ENCODE peak calls at places on chromosome 7, in seven cellular contexts. H is tibial artery, K is fibroblast of lung, S is AG04450, C is kidney, U is adrenal gland, L is ovary. A is an unnamed sample.

GRCh38 chr7:142611566-142612250 is 137.6 kb upstream of the PRSS1 start:
- DNase-seq in K (no peak), L (no peak), S (no peak), U (no peak), C (no peak), H (no peak), A (no peak)

GRCh38 chr7:137325927-137326326 is 17.6 kb downstream of the PTN start:
- DNase-seq in C (no peak), L (no peak), K (no peak), S (no peak), H (no peak), U (no peak), A (no peak)

GRCh38 chr7:129439963-129440625 is 5.9 kb downstream of the STRIP2 start:
- DNase-seq in K (no peak), L (no peak), S (no peak), H (no peak), C (no peak), U (no peak), A (no peak)

GRCh38 chr7:45696476-45696875 is 122.3 kb downstream of the ADCY1 start:
- DNase-seq in S (no peak), U (peak; percentile 18), H (no peak), L (no peak), K (no peak), C (no peak), A (peak; percentile 19)

GRCh38 chr7:69937097-69937496 is 338.8 kb downstream of the AUTS2 start:
- DNase-seq in S (no peak), C (no peak), H (no peak), L (no peak), U (no peak), K (no peak), A (no peak)

GRCh38 chr7:63047546-63047945 is 951.1 kb upstream of the ZNF722 start:
- DNase-seq in C (no peak), S (no peak), H (no peak), K (no peak), U (no peak), L (no peak), A (no peak)

GRCh38 chr7:135758531-135758932 is 9.9 kb upstream of the FAM180A start:
- DNase-seq in U (peak; percentile 64), C (peak; percentile 77), H (no peak), K (peak; percentile 39), S (no peak), L (no peak), A (no peak)

GRCh38 chr7:151404216-151405011 is 5.4 kb downstream of the WDR86 start:
- DNase-seq in U (peak; percentile 65), L (no peak), H (no peak), K (peak; percentile 84), C (peak; percentile 90), S (no peak), A (peak; percentile 82)

GRCh38 chr7:42186181-42186580 is 50.8 kb downstream of the GLI3 start:
- DNase-seq in H (no peak), S (no peak), L (no peak), K (no peak), U (no peak), C (no peak), A (no peak)

GRCh38 chr7:112933598-112933997 is 143.4 kb upstream of the TMEM168 start:
- DNase-seq in L (no peak), U (no peak), C (no peak), S (no peak), K (no peak), H (no peak), A (no peak)

GRCh38 chr7:115476666-115477065 is 553.9 kb downstream of the TFEC start:
- DNase-seq in H (no peak), S (no peak), U (no peak), L (no peak), C (peak; percentile 33), K (no peak), A (no peak)

GRCh38 chr7:117982071-117983055 is 109.1 kb upstream of the CTTNBP2 start:
- DNase-seq in H (no peak), S (no peak), C (peak; percentile 45), L (no peak), K (no peak), U (no peak), A (no peak)

GRCh38 chr7:84055904-84056615 is 138.5 kb downstream of the SEMA3A start:
- DNase-seq in C (no peak), U (no peak), H (no peak), S (no peak), L (no peak), K (no peak), A (no peak)

GRCh38 chr7:12294701-12295100 is 83.6 kb downstream of the TMEM106B start:
- DNase-seq in U (no peak), H (no peak), K (no peak), L (no peak), S (no peak), C (no peak), A (no peak)

GRCh38 chr7:78179827-78180226 is 381.3 kb downstream of the PHTF2 start:
- DNase-seq in S (no peak), U (no peak), L (no peak), H (no peak), C (no peak), K (no peak), A (no peak)

GRCh38 chr7:78189762-78190161 is 391.2 kb downstream of the PHTF2 start:
- DNase-seq in C (no peak), K (no peak), H (no peak), S (no peak), L (no peak), U (no peak), A (no peak)

DNA sequence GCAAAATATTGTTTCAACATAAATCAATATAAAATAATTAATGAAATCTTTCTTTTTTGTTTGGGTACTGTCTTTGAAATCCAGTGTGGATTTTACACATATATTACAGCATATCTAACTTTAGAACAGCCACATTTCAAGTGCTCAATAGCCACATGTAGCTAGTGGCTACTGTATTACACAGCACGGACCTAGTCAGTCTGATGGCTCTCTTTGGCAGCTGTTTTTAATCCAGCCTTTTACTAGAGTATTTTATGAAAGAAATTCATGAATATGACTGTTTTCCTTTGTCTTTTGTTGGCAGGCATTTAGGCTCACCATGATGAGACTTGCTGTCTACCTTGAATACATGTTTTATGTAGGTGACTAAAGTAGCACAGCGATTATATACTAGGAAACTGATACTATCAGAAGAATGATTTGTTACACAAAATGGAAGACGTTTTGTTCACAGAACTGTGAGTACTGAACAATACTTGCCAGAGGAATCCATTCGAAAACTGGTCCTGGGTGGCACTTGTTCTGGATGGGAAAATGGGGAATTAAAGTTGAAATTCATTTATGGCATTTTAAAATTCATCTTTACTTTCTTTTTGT is 386.7 kb downstream of the PHTF2 start:
- DNase-seq in C (no peak), S (no peak), H (no peak), U (no peak), L (no peak), K (no peak), A (no peak)
- TF ChIP-seq CTCF in C (no peak), S (no peak), H (no peak), U (no peak), L (no peak), K (no peak), A (no peak)

DNA sequence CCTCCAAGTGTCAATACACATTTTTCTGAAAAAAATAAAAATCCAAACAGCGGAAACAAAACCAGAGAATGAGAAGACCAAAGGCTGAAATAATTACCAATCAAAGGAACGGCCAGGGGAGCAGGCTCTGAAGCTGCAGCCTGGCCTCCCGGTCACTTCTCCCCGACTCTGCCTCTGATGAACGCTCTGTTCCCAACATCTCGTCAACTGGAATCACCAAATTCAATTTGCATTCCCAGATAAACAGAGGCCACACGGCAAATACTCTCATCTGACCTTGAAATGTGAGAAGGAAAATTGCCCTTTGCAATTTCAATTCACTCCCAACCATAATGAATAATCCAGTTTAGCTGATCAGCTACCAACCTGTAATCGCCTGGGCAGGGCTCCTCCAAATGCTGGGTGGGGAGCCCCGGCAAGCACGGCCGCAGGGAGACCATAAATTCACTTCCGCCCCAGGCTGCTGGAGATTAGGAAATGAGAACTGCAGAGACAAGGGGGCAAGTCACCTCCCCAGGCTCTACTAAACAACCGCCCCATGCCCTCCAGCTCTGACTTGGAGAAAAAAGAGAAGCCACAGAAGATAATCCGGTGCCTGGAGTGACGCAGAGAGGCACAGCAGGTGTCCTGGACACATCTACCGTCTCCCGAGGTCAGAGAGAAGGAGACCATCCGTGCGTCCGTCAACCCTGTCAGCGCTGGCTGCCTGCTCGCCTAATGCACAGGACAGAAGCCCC is 153.2 kb downstream of the MAD1L1 start:
- DNase-seq in U (peak; percentile 71), C (no peak), K (no peak), S (no peak), L (no peak), H (no peak), A (no peak)
- H3K9me3 ChIP-seq in U (no peaks in the 10 kb centered on the region), C (no peaks in the 10 kb centered on the region), K (no peaks in the 10 kb centered on the region), S (peaks cover 7% of the 10 kb centered on the region), L (no peaks in the 10 kb centered on the region), H (no peaks in the 10 kb centered on the region), A (no peaks in the 10 kb centered on the region)

GRCh38 chr7:158781217-158781975 is 47.9 kb downstream of the ESYT2 start:
- DNase-seq in H (no peak), S (no peak), C (no peak), K (no peak), L (no peak), U (no peak), A (no peak)

GRCh38 chr7:158783595-158783994 is 45.7 kb downstream of the ESYT2 start:
- DNase-seq in H (no peak), C (no peak), K (no peak), U (no peak), L (peak; percentile 36), S (no peak), A (no peak)

GRCh38 chr7:158784270-158784669 is 45.0 kb downstream of the ESYT2 start:
- DNase-seq in S (no peak), K (no peak), H (no peak), L (no peak), C (no peak), U (no peak), A (no peak)

GRCh38 chr7:158781976-158782637 is 47.2 kb downstream of the ESYT2 start:
- DNase-seq in S (no peak), H (no peak), K (no peak), C (no peak), L (no peak), U (no peak), A (no peak)

DNA sequence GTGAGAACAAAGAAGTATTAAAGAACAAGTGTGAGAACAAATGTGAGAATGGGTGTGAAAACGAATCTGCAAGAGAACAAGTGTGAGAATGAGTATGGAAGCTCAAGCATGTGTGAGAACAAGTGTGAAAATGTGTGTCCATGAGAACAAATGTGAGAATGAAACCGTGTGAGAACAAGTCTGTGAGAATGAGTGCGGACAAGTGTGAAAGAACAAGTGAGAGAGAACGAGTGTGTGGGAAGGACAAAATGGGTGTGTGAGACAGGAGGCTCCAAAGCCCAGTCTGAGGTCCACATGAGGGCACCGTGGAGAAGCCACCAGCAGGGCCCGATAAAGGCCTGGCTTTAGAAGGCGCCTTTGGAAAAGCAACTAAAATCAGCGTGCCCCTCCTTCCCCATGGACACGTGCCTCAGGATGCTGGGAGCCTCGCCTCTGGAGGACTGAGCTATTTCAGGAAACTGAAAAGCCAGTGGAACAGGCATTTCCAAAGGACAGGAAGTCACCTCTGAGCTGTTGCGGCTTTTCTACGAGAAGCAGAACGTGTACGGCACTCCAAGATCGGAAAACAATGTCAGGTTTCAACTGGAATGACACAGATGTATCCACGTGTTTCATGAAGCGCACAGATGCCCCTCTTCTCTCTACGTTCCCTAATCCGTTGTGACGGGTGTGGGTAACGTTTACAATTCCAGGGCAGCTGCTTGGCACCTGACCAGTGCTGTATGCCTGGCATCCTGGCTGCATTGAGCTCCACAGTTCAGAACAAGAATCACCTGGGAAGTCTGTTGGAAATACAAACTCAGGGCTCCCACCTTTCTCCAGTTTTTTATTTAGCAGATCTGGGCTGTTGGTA is 46.4 kb downstream of the ESYT2 start:
- DNase-seq in C (no peak), L (peak; percentile 57), K (peak; percentile 58), S (no peak), U (peak; percentile 76), H (peak; percentile 80), A (no peak)
- TF ChIP-seq CTCF in C (no peak), L (peak; percentile 11), K (peak; percentile 41), S (no peak), U (peak; percentile 50), H (peak; percentile 79), A (peak; percentile 45)

GRCh38 chr7:157796846-157797245 is 460.0 kb downstream of the DNAJB6 start:
- DNase-seq in L (no peak), K (no peak), S (no peak), C (peak; percentile 20), H (no peak), U (no peak), A (no peak)
- H3K9me3 ChIP-seq in L (no peaks in the 10 kb centered on the region), K (no peaks in the 10 kb centered on the region), S (peaks cover 94% of the 10 kb centered on the region), C (no peaks in the 10 kb centered on the region), H (no peaks in the 10 kb centered on the region), U (no peaks in the 10 kb centered on the region), A (no peaks in the 10 kb centered on the region)

A was measured in upper lobe of right lung.